ENCODE peak calls at places on chromosomes 5 and 9, in nine cellular contexts. One of them, this sample, is unnamed.

GRCh38 chr9:134344068-134344820 is 18.0 kb downstream of the RXRA start:
- DNase-seq in sciatic nerve: no peak
- DNase-seq in CD4-positive, CD25-positive, alpha-beta regulatory T cell: peak
- DNase-seq in stimulated activated CD4-positive, alpha-beta T cell treated with anti-CD3 and anti-CD28 coated beads, Interleukin-1b, Interleukin-23, amount 100 ng/mL, for 24 hours: no peak
- DNase-seq in activated T-cell treated with anti-CD3 and anti-CD28 coated beads, Interleukin-2, amount 50 U/mL, for 48 hours: peak
- DNase-seq in AG08396: no peak
- DNase-seq in GF-D8: peak
- DNase-seq in cerebellum: no peak
- DNase-seq in DMS 273 treated with DMSO at 0.1 percent for 48 hours: no peak
- DNase-seq in this sample: no peak

GRCh38 chr5:78912085-78912771 is 72.9 kb downstream of the ARSB start:
- DNase-seq in sciatic nerve: no peak
- DNase-seq in CD4-positive, CD25-positive, alpha-beta regulatory T cell: no peak
- DNase-seq in stimulated activated CD4-positive, alpha-beta T cell treated with anti-CD3 and anti-CD28 coated beads, Interleukin-1b, Interleukin-23, amount 100 ng/mL, for 24 hours: no peak
- DNase-seq in activated T-cell treated with anti-CD3 and anti-CD28 coated beads, Interleukin-2, amount 50 U/mL, for 48 hours: no peak
- DNase-seq in AG08396: no peak
- DNase-seq in GF-D8: no peak
- DNase-seq in cerebellum: peak
- DNase-seq in DMS 273 treated with DMSO at 0.1 percent for 48 hours: peak
- DNase-seq in this sample: no peak

GRCh38 chr9:69818946-69819345 is 1.7 kb upstream of the CFAP95 start:
- DNase-seq in sciatic nerve: no peak
- DNase-seq in CD4-positive, CD25-positive, alpha-beta regulatory T cell: no peak
- DNase-seq in stimulated activated CD4-positive, alpha-beta T cell treated with anti-CD3 and anti-CD28 coated beads, Interleukin-1b, Interleukin-23, amount 100 ng/mL, for 24 hours: no peak
- DNase-seq in activated T-cell treated with anti-CD3 and anti-CD28 coated beads, Interleukin-2, amount 50 U/mL, for 48 hours: no peak
- DNase-seq in AG08396: no peak
- DNase-seq in GF-D8: no peak
- DNase-seq in cerebellum: no peak
- DNase-seq in DMS 273 treated with DMSO at 0.1 percent for 48 hours: no peak
- DNase-seq in this sample: no peak

GRCh38 chr9:935348-935965 is 41.0 kb upstream of the DMRT3 start:
- DNase-seq in sciatic nerve: no peak
- DNase-seq in CD4-positive, CD25-positive, alpha-beta regulatory T cell: no peak
- DNase-seq in stimulated activated CD4-positive, alpha-beta T cell treated with anti-CD3 and anti-CD28 coated beads, Interleukin-1b, Interleukin-23, amount 100 ng/mL, for 24 hours: no peak
- DNase-seq in activated T-cell treated with anti-CD3 and anti-CD28 coated beads, Interleukin-2, amount 50 U/mL, for 48 hours: no peak
- DNase-seq in AG08396: no peak
- DNase-seq in GF-D8: no peak
- DNase-seq in cerebellum: no peak
- DNase-seq in DMS 273 treated with DMSO at 0.1 percent for 48 hours: no peak
- DNase-seq in this sample: no peak

GRCh38 chr5:78025540-78025939 is 249.4 kb upstream of the TBCA start:
- DNase-seq in sciatic nerve: no peak
- DNase-seq in CD4-positive, CD25-positive, alpha-beta regulatory T cell: no peak
- DNase-seq in stimulated activated CD4-positive, alpha-beta T cell treated with anti-CD3 and anti-CD28 coated beads, Interleukin-1b, Interleukin-23, amount 100 ng/mL, for 24 hours: no peak
- DNase-seq in activated T-cell treated with anti-CD3 and anti-CD28 coated beads, Interleukin-2, amount 50 U/mL, for 48 hours: no peak
- DNase-seq in AG08396: no peak
- DNase-seq in GF-D8: no peak
- DNase-seq in cerebellum: no peak
- DNase-seq in DMS 273 treated with DMSO at 0.1 percent for 48 hours: no peak
- DNase-seq in this sample: no peak

GRCh38 chr9:120284796-120285195 is 295.2 kb downstream of the CDK5RAP2 start:
- DNase-seq in sciatic nerve: no peak
- DNase-seq in CD4-positive, CD25-positive, alpha-beta regulatory T cell: no peak
- DNase-seq in stimulated activated CD4-positive, alpha-beta T cell treated with anti-CD3 and anti-CD28 coated beads, Interleukin-1b, Interleukin-23, amount 100 ng/mL, for 24 hours: no peak
- DNase-seq in activated T-cell treated with anti-CD3 and anti-CD28 coated beads, Interleukin-2, amount 50 U/mL, for 48 hours: no peak
- DNase-seq in AG08396: no peak
- DNase-seq in GF-D8: no peak
- DNase-seq in cerebellum: no peak
- DNase-seq in DMS 273 treated with DMSO at 0.1 percent for 48 hours: no peak
- DNase-seq in this sample: no peak

GRCh38 chr5:25489834-25490538 is 845.2 kb upstream of the CDH10 start:
- DNase-seq in sciatic nerve: no peak
- DNase-seq in CD4-positive, CD25-positive, alpha-beta regulatory T cell: no peak
- DNase-seq in stimulated activated CD4-positive, alpha-beta T cell treated with anti-CD3 and anti-CD28 coated beads, Interleukin-1b, Interleukin-23, amount 100 ng/mL, for 24 hours: no peak
- DNase-seq in activated T-cell treated with anti-CD3 and anti-CD28 coated beads, Interleukin-2, amount 50 U/mL, for 48 hours: no peak
- DNase-seq in AG08396: no peak
- DNase-seq in GF-D8: no peak
- DNase-seq in cerebellum: no peak
- DNase-seq in DMS 273 treated with DMSO at 0.1 percent for 48 hours: no peak
- DNase-seq in this sample: no peak

GRCh38 chr5:34765662-34766061 is 73.3 kb upstream of the TTC23L start:
- DNase-seq in sciatic nerve: no peak
- DNase-seq in CD4-positive, CD25-positive, alpha-beta regulatory T cell: no peak
- DNase-seq in stimulated activated CD4-positive, alpha-beta T cell treated with anti-CD3 and anti-CD28 coated beads, Interleukin-1b, Interleukin-23, amount 100 ng/mL, for 24 hours: no peak
- DNase-seq in activated T-cell treated with anti-CD3 and anti-CD28 coated beads, Interleukin-2, amount 50 U/mL, for 48 hours: no peak
- DNase-seq in AG08396: no peak
- DNase-seq in GF-D8: no peak
- DNase-seq in cerebellum: no peak
- DNase-seq in DMS 273 treated with DMSO at 0.1 percent for 48 hours: no peak
- DNase-seq in this sample: no peak

GRCh38 chr5:1007681-1008450 is 736 bp upstream of the NKD2 start:
- DNase-seq in sciatic nerve: peak
- DNase-seq in CD4-positive, CD25-positive, alpha-beta regulatory T cell: no peak
- DNase-seq in stimulated activated CD4-positive, alpha-beta T cell treated with anti-CD3 and anti-CD28 coated beads, Interleukin-1b, Interleukin-23, amount 100 ng/mL, for 24 hours: no peak
- DNase-seq in activated T-cell treated with anti-CD3 and anti-CD28 coated beads, Interleukin-2, amount 50 U/mL, for 48 hours: no peak
- DNase-seq in AG08396: no peak
- DNase-seq in GF-D8: no peak
- DNase-seq in cerebellum: no peak
- DNase-seq in DMS 273 treated with DMSO at 0.1 percent for 48 hours: no peak
- DNase-seq in this sample: no peak

GRCh38 chr9:126376311-126376902 is 49.8 kb downstream of the MVB12B start:
- DNase-seq in sciatic nerve: peak
- DNase-seq in CD4-positive, CD25-positive, alpha-beta regulatory T cell: no peak
- DNase-seq in stimulated activated CD4-positive, alpha-beta T cell treated with anti-CD3 and anti-CD28 coated beads, Interleukin-1b, Interleukin-23, amount 100 ng/mL, for 24 hours: no peak
- DNase-seq in activated T-cell treated with anti-CD3 and anti-CD28 coated beads, Interleukin-2, amount 50 U/mL, for 48 hours: no peak
- DNase-seq in AG08396: no peak
- DNase-seq in GF-D8: no peak
- DNase-seq in cerebellum: no peak
- DNase-seq in DMS 273 treated with DMSO at 0.1 percent for 48 hours: no peak
- DNase-seq in this sample: no peak